ENCODE peak calls at places on chromosome 13, in ten cellular contexts. L, Y, S, H, K, D, V, E, R and N are unnamed samples.

GRCh38 chr13:44759723-44760360 is 183.7 kb upstream of the TSC22D1 start:
- DNase-seq in L (no peak), Y (no peak), S (no peak), H (peak), K (no peak), D (no peak), V (no peak), E (no peak), R (no peak), N (no peak)

GRCh38 chr13:78420814-78421213 is 182.5 kb downstream of the POU4F1 start:
- DNase-seq in L (no peak), Y (no peak), S (no peak), H (peak), K (no peak), D (no peak), V (no peak), E (no peak), R (no peak), N (no peak)

GRCh38 chr13:113926301-113926761 is 47.5 kb downstream of the C13orf46 start:
- DNase-seq in L (no peak), Y (no peak), S (no peak), H (no peak), K (no peak), D (no peak), V (no peak), E (no peak), R (no peak), N (no peak)

GRCh38 chr13:85093808-85094207 is 705.4 kb downstream of the SLITRK6 start:
- DNase-seq in L (no peak), Y (peak), S (no peak), H (no peak), K (peak), D (no peak), V (no peak), E (no peak), R (no peak), N (no peak)

GRCh38 chr13:88086577-88086976 is 415.4 kb downstream of the SLITRK5 start:
- DNase-seq in L (no peak), Y (no peak), S (no peak), H (no peak), K (no peak), D (no peak), V (no peak), E (no peak), R (peak), N (no peak)

GRCh38 chr13:94198666-94199065 is 280.8 kb downstream of the DCT start:
- DNase-seq in L (no peak), Y (peak), S (no peak), H (no peak), K (no peak), D (no peak), V (no peak), E (no peak), R (no peak), N (no peak)

GRCh38 chr13:83618966-83619365 is 263.3 kb downstream of the SLITRK1 start:
- DNase-seq in L (no peak), Y (peak), S (no peak), H (no peak), K (no peak), D (no peak), V (no peak), E (no peak), R (no peak), N (no peak)

GRCh38 chr13:81917829-81918228 is 1576.9 kb upstream of the SPRY2 start:
- DNase-seq in L (no peak), Y (no peak), S (no peak), H (no peak), K (no peak), D (no peak), V (no peak), E (no peak), R (no peak), N (no peak)

GRCh38 chr13:57624565-57625435 is 6.7 kb upstream of the PCDH17 start:
- DNase-seq in L (no peak), Y (peak), S (no peak), H (peak), K (peak), D (no peak), V (peak), E (no peak), R (peak), N (no peak)

GRCh38 chr13:27174766-27175455 is 3.3 kb upstream of the USP12 start:
- DNase-seq in L (no peak), Y (no peak), S (no peak), H (no peak), K (no peak), D (no peak), V (no peak), E (no peak), R (peak), N (no peak)

GRCh38 chr13:110914293-110915056 is 394 bp downstream of the ANKRD10 start:
- DNase-seq in L (peak), Y (peak), S (peak), H (peak), K (peak), D (peak), V (peak), E (peak), R (peak), N (peak)

GRCh38 chr13:26707122-26708006 is 53.2 kb downstream of the GPR12 start:
- DNase-seq in L (no peak), Y (peak), S (no peak), H (peak), K (peak), D (peak), V (peak), E (peak), R (peak), N (no peak)

GRCh38 chr13:49217962-49218492 is 2.1 kb upstream of the MLNR start:
- DNase-seq in L (no peak), Y (no peak), S (no peak), H (no peak), K (no peak), D (no peak), V (no peak), E (no peak), R (no peak), N (no peak)

GRCh38 chr13:77300176-77301141 is 26.4 kb downstream of the MYCBP2 start:
- DNase-seq in L (no peak), Y (peak), S (no peak), H (no peak), K (peak), D (no peak), V (no peak), E (no peak), R (peak), N (no peak)

GRCh38 chr13:27117947-27118346 is 53.7 kb downstream of the USP12 start:
- DNase-seq in L (no peak), Y (no peak), S (no peak), H (no peak), K (no peak), D (no peak), V (no peak), E (no peak), R (no peak), N (no peak)

GRCh38 chr13:83024226-83024625 is 858.0 kb downstream of the SLITRK1 start:
- DNase-seq in L (no peak), Y (no peak), S (no peak), H (no peak), K (no peak), D (no peak), V (no peak), E (no peak), R (no peak), N (no peak)

GRCh38 chr13:106259928-106260327 is 275.5 kb downstream of the EFNB2 start:
- DNase-seq in L (no peak), Y (no peak), S (no peak), H (no peak), K (no peak), D (no peak), V (no peak), E (no peak), R (no peak), N (no peak)

GRCh38 chr13:33639158-33639557 is 178.8 kb upstream of the RFC3 start:
- DNase-seq in L (no peak), Y (peak), S (no peak), H (no peak), K (peak), D (no peak), V (no peak), E (no peak), R (peak), N (no peak)

GRCh38 chr13:98996046-98996445 is 18.2 kb upstream of the DOCK9 start:
- DNase-seq in L (no peak), Y (no peak), S (no peak), H (no peak), K (no peak), D (no peak), V (no peak), E (no peak), R (no peak), N (no peak)

GRCh38 chr13:98977568-98978270 is at the start of gene DOCK9:
- DNase-seq in L (no peak), Y (peak), S (no peak), H (peak), K (no peak), D (no peak), V (peak), E (no peak), R (no peak), N (no peak)

GRCh38 chr13:71661921-71662320 is 205.1 kb downstream of the DACH1 start:
- DNase-seq in L (no peak), Y (peak), S (no peak), H (no peak), K (peak), D (no peak), V (no peak), E (no peak), R (no peak), N (no peak)

GRCh38 chr13:77737583-77738200 is 40.2 kb downstream of the SLAIN1 start:
- DNase-seq in L (no peak), Y (no peak), S (no peak), H (no peak), K (no peak), D (no peak), V (no peak), E (no peak), R (no peak), N (no peak)

GRCh38 chr13:94595006-94595942 is 678 bp downstream of the TGDS start:
- DNase-seq in L (peak), Y (no peak), S (peak), H (no peak), K (peak), D (peak), V (peak), E (no peak), R (peak), N (no peak)

GRCh38 chr13:112732679-112733078 is 42.8 kb downstream of the ATP11A start:
- DNase-seq in L (no peak), Y (no peak), S (no peak), H (no peak), K (no peak), D (no peak), V (no peak), E (no peak), R (no peak), N (no peak)

GRCh38 chr13:51746802-51747201 is 57.2 kb downstream of the DHRS12 start:
- DNase-seq in L (no peak), Y (no peak), S (no peak), H (no peak), K (no peak), D (no peak), V (no peak), E (no peak), R (no peak), N (no peak)

GRCh38 chr13:21676611-21677021 is 5.7 kb downstream of the FGF9 start:
- DNase-seq in L (no peak), Y (no peak), S (no peak), H (no peak), K (no peak), D (no peak), V (no peak), E (no peak), R (peak), N (no peak)

GRCh38 chr13:25170554-25171107 is 1.5 kb downstream of the AMER2 start:
- DNase-seq in L (no peak), Y (no peak), S (no peak), H (no peak), K (no peak), D (no peak), V (peak), E (no peak), R (no peak), N (no peak)

GRCh38 chr13:29883941-29884518 is 33.6 kb upstream of the UBL3 start:
- DNase-seq in L (no peak), Y (no peak), S (no peak), H (no peak), K (peak), D (no peak), V (peak), E (no peak), R (no peak), N (no peak)

GRCh38 chr13:109995578-109995977 is 209.2 kb upstream of the IRS2 start:
- DNase-seq in L (no peak), Y (no peak), S (no peak), H (no peak), K (no peak), D (no peak), V (no peak), E (no peak), R (no peak), N (no peak)

GRCh38 chr13:76307157-76307556 is 579.0 kb downstream of the KCTD12 start:
- DNase-seq in L (no peak), Y (peak), S (no peak), H (no peak), K (no peak), D (no peak), V (no peak), E (no peak), R (no peak), N (no peak)

GRCh38 chr13:64446372-64446771 is 2783.8 kb downstream of the PCDH9 start:
- DNase-seq in L (no peak), Y (peak), S (no peak), H (no peak), K (no peak), D (no peak), V (no peak), E (no peak), R (peak), N (no peak)

GRCh38 chr13:23674795-23675640 is 104.8 kb downstream of the TNFRSF19 start:
- DNase-seq in L (no peak), Y (peak), S (no peak), H (no peak), K (no peak), D (no peak), V (no peak), E (no peak), R (no peak), N (no peak)

GRCh38 chr13:40665061-40665753 is 1.2 kb downstream of the FOXO1 start:
- DNase-seq in L (peak), Y (no peak), S (no peak), H (peak), K (peak), D (peak), V (peak), E (no peak), R (peak), N (peak)

GRCh38 chr13:66657165-66657895 is 572.8 kb downstream of the PCDH9 start:
- DNase-seq in L (no peak), Y (peak), S (no peak), H (peak), K (peak), D (no peak), V (no peak), E (no peak), R (no peak), N (no peak)

GRCh38 chr13:77692746-77693448 is 4.6 kb upstream of the SLAIN1 start:
- DNase-seq in L (no peak), Y (no peak), S (no peak), H (no peak), K (no peak), D (no peak), V (no peak), E (no peak), R (no peak), N (no peak)